ENCODE peak calls at places on chromosomes 16 and 17, in eight cellular contexts. T is stimulated activated CD8-positive, alpha-beta memory T cell treated with anti-CD3 and anti-CD28 coated beads, Interleukin-15, amount 100 ng/mL, for 4 hours; R is AG09319; A is NB4; V is heart right ventricle; S is Peyer's patch; P is RPMI8226; X is COLO829. K is an unnamed sample.

GRCh38 chr17:43034623-43035293 is 9.7 kb downstream of the RND2 start:
- DNase-seq in T (no peak), V (no peak), X (no peak), S (no peak), P (no peak), A (no peak), R (no peak), K (no peak)

GRCh38 chr16:10625595-10626357 is 45.4 kb upstream of the EMP2 start:
- DNase-seq in S (no peak), X (no peak), R (no peak), P (no peak), V (no peak), A (peak; percentile 78), T (no peak), K (no peak)

GRCh38 chr16:85490971-85491771 is 122.0 kb upstream of the GSE1 start:
- DNase-seq in R (no peak), P (peak; percentile 50), T (no peak), A (peak; percentile 43), X (no peak), S (peak; percentile 75), V (no peak), K (no peak)

GRCh38 chr16:87297918-87298631 is 19.1 kb downstream of the C16orf95 start:
- DNase-seq in V (no peak), A (peak; percentile 53), R (no peak), S (peak; percentile 57), P (peak; percentile 32), X (peak; percentile 16), T (no peak), K (no peak)

GRCh38 chr16:70574595-70575271 is 51.1 kb downstream of the SF3B3 start:
- DNase-seq in X (no peak), S (peak; percentile 15), R (no peak), V (no peak), T (no peak), P (no peak), A (no peak), K (peak; percentile 8)

GRCh38 chr16:6636457-6636856 is 696.2 kb upstream of the RBFOX1 start:
- DNase-seq in S (no peak), R (no peak), T (no peak), X (no peak), A (no peak), V (no peak), P (no peak), K (no peak)

GRCh38 chr17:79749156-79749815 is 18.5 kb downstream of the ENPP7 start:
- DNase-seq in T (no peak), P (no peak), X (peak; percentile 93), V (no peak), R (peak; percentile 16), A (no peak), S (no peak), K (no peak)

GRCh38 chr17:40461036-40461721 is 17.9 kb downstream of the IGFBP4 start:
- DNase-seq in A (no peak), V (no peak), X (no peak), P (no peak), T (no peak), R (no peak), S (no peak), K (no peak)

GRCh38 chr17:3754458-3755334 is 31.0 kb downstream of the HASPIN start:
- DNase-seq in T (peak; percentile 42), X (no peak), V (no peak), A (no peak), P (no peak), R (no peak), S (peak; percentile 96), K (peak; percentile 96)

GRCh38 chr17:80957461-80957941 is 34.1 kb upstream of the CHMP6 start:
- DNase-seq in T (no peak), R (no peak), V (no peak), X (no peak), S (no peak), P (no peak), A (no peak), K (peak; percentile 80)

GRCh38 chr16:77993111-77993571 is 29.2 kb upstream of the CLEC3A start:
- DNase-seq in S (no peak), X (no peak), V (no peak), T (no peak), P (no peak), A (no peak), R (peak; percentile 15), K (peak; percentile 28)

GRCh38 chr16:75527825-75528299 is 8.0 kb downstream of the CHST5 start:
- DNase-seq in V (no peak), A (no peak), S (peak; percentile 80), R (no peak), P (no peak), X (no peak), T (no peak), K (no peak)